ENCODE peak calls at places on chromosomes 12 and 14, in four cellular contexts. U is HepG2, C is K562, F is GM12878. D is an unnamed sample.

GRCh38 chr14:54170301-54170700 is 213.7 kb upstream of the BMP4 start:
- DNase-seq in U (no peak), C (no peak), F (no peak), D (no peak)

GRCh38 chr12:30985814-30986452 is 59.4 kb downstream of the TSPAN11 start:
- DNase-seq in U (peak), C (peak), F (no peak), D (peak)

GRCh38 chr12:45166056-45166455 is 49.8 kb upstream of the ANO6 start:
- DNase-seq in U (no peak), C (no peak), F (no peak), D (no peak)

GRCh38 chr12:107461222-107461980 is 224.2 kb upstream of the PWP1 start:
- DNase-seq in U (no peak), C (no peak), F (no peak), D (no peak)

GRCh38 chr12:106114084-106115068 is 24.4 kb downstream of the NUAK1 start:
- DNase-seq in U (no peak), C (no peak), F (no peak), D (no peak)

GRCh38 chr14:72916174-72916573 is 10.1 kb upstream of the DCAF4 start:
- DNase-seq in U (no peak), C (no peak), F (no peak), D (no peak)

GRCh38 chr14:55832122-55832911 is 252.3 kb downstream of the KTN1 start:
- DNase-seq in U (peak), C (no peak), F (no peak), D (no peak)

GRCh38 chr12:15522574-15523187 is 200.4 kb downstream of the PTPRO start:
- DNase-seq in U (peak), C (peak), F (no peak), D (no peak)

GRCh38 chr14:54465654-54466053 is 23.1 kb downstream of the GMFB start:
- DNase-seq in U (no peak), C (peak), F (no peak), D (no peak)

GRCh38 chr12:94032368-94032767 is 116.0 kb upstream of the PLXNC1 start:
- DNase-seq in U (no peak), C (no peak), F (no peak), D (no peak)

GRCh38 chr14:103736546-103737431 is 21.2 kb downstream of the ZFYVE21 start:
- DNase-seq in U (no peak), C (no peak), F (no peak), D (no peak)

GRCh38 chr14:89422181-89422951 is 5.3 kb upstream of the FOXN3 start:
- DNase-seq in U (no peak), C (no peak), F (no peak), D (no peak)
- TF ChIP-seq NR2C2 in U (no peak), C (no peak), F (no peak), D (no peak)

GRCh38 chr12:109736552-109737108 is 23.0 kb downstream of the FAM222A start:
- DNase-seq in U (peak), C (peak), F (no peak), D (peak)

GRCh38 chr12:109735051-109735521 is 21.5 kb downstream of the FAM222A start:
- DNase-seq in U (no peak), C (no peak), F (no peak), D (peak)

GRCh38 chr12:109734219-109735000 is 20.8 kb downstream of the FAM222A start:
- DNase-seq in U (no peak), C (no peak), F (no peak), D (peak)

GRCh38 chr12:109737111-109737510 is 23.5 kb downstream of the FAM222A start:
- DNase-seq in U (no peak), C (no peak), F (no peak), D (peak)

DNA sequence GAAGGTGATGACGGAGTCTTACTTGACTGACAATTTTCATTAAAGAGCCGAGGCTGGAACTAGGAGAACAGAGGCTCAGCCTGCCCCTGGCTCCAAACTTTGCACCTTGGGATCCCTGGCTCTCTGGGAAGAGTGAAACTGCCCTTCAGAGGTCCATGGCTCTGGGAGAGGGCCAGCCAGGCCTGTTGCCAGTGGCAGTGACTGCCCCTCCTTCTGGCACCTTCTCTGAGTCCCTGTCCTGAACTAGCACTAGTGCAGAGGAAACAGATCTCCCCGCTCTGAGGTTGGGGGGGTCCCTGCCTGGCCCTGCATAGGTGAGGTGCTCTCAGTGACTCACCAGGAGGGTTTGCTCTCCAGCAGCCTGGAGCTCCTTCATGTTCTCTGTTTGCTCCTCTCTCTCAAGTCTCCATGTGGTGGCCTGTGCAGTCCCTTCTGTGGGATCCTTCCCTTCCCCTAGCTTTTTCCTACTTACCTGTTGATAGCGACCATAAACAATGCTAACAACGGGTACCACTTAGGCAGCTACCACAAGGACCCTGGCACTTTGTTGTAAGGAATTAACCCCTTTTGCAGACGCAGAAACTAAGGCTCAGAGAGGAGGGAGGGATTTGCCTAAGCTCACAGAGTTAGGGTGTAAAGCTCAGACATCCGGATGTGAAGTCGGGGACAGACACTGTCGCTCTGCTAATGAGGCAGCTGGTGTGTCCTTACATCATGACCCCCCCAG is 22.4 kb downstream of the FAM222A start:
- DNase-seq in U (no peak), C (no peak), F (no peak), D (peak)
- TF ChIP-seq NR2C2 in U (no peak), C (no peak), F (no peak), D (no peak)

DNA sequence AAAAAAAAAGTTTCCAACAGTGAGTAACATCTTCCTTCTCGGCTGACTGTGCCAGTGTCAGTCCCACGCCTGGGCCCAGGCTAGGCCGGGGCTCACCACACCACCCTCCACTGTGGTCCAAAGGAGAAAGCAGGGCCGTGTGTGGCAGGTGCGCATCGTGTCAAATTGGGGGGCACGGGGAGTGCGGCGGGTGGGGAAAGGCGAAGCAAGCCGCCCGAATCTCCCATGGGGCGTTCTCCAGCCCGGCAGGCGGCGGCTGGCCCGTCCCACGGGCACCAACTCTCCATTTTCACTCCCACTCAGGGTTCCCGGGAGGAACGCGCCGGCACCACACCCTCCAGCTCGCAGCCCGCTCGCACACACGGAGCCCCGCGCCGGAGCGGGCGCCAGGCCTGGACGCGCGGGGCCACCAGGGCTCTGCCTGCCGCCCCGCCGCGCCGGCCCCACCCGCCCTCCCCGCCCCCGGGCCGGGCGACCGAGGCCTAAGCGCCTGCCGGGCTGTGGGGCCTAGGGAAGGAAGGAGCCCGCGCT is 599 bp downstream of the EEA1 start:
- DNase-seq in U (no peak), C (peak), F (no peak), D (peak)
- TF ChIP-seq NR2C2 in U (no peak), C (no peak), F (no peak), D (no peak)

GRCh38 chr12:41452838-41453237 is 264.7 kb downstream of the PDZRN4 start:
- DNase-seq in U (no peak), C (no peak), F (no peak), D (peak)
- TF ChIP-seq NR2C2 in U (no peak), C (no peak), F (no peak), D (no peak)

DNA sequence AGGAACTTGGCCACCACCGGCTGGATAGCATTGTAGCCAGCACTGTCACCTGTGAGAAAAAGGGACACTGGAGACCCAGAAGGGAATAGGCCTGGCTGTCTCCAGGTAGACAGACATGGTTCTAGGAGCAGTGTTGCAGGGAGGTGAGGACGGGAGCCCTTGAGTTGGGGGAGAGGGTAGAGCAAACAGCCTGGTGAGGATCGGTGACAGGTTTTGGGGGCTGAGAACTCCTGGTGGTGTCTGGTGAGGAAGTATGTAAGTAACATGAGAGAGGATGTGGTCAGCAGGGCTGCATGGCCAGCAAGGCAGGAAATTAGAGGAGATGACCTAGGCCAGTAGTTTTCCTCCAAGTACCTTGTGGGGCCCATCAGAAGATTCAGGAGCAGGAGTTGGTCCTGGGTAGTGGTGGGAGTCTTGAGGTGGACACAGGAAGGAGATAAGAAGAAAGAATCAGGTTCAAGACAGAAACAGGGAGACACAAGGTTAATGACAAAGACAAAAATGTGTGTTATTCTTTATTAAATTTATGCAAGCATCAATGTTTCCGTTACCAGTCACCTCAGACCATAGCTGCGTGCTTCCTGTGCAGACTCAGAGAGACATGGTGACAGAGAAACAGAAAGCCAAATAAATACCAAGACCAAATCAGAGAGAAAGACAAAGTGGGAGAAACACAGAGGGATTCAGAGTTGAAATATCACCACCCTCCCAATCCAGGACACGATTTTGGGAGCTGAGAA is at the start of gene ARHGAP9:
- DNase-seq in U (no peak), C (no peak), F (peak), D (no peak)
- TF ChIP-seq NR2C2 in U (no peak), C (no peak), F (no peak), D (no peak)

GRCh38 chr14:24181251-24182077 is 7.2 kb downstream of the IPO4 start:
- DNase-seq in U (no peak), C (no peak), F (no peak), D (no peak)
- TF ChIP-seq NR2C2 in U (no peak), C (no peak), F (no peak), D (no peak)

DNA sequence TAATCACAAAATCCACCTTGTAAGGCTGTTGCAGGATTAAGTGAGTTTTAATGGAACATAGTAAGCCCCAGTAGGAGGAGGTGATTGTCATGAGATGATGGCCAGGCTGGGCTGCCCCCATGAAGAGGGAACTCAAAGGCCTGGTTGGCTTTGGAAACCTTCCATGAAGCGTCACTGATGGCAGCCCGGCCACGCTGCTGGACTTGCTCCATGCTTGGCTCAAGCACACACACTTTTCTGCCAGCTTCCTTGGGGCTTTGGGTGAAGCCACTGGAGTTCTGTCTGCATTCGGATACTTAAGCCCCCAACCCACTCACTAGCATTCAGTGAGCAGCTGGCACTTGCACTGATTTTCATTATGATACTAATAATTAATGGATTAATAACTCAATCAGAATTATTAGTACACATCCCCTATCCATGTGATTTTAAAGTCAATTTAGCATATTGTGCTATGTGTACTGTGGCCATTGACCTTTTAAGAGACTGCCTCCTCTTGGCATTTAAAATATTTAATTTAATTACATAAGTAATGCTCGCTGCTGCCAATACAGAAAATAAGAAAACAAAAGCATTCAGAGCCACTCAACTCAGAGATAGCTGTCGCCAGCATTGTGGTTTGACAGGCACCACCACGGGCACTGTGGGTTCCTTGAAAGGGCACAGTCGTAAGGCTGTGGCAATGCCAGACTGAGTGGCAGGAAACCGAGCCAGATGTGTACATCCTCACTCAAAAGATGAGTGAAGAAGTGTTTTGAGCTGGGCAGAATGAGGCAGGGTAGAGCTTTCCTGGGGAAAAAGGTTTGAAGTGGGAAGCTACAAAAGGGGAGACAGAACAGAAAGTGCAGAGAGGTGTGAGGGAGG is 15.9 kb downstream of the KRT85 start:
- DNase-seq in U (no peak), C (no peak), F (no peak), D (no peak)
- TF ChIP-seq NR2C2 in U (no peak), C (no peak), F (no peak), D (no peak)

GRCh38 chr14:38250316-38250715 is 5.6 kb downstream of the CLEC14A start:
- DNase-seq in U (no peak), C (no peak), F (no peak), D (no peak)
- TF ChIP-seq NR2C2 in U (no peak), C (no peak), F (no peak), D (no peak)

GRCh38 chr14:57295261-57295660 is 26.5 kb downstream of the AP5M1 start:
- DNase-seq in U (no peak), C (no peak), F (no peak), D (no peak)

GRCh38 chr14:57291692-57292647 is 23.2 kb downstream of the AP5M1 start:
- DNase-seq in U (peak), C (no peak), F (no peak), D (no peak)

GRCh38 chr14:57297852-57298251 is 29.1 kb downstream of the AP5M1 start:
- DNase-seq in U (no peak), C (no peak), F (no peak), D (no peak)

GRCh38 chr14:57290753-57291152 is 22.0 kb downstream of the AP5M1 start:
- DNase-seq in U (no peak), C (no peak), F (no peak), D (no peak)

GRCh38 chr14:57293851-57294837 is 25.4 kb downstream of the AP5M1 start:
- DNase-seq in U (no peak), C (no peak), F (no peak), D (no peak)
- TF ChIP-seq NR2C2 in U (no peak), C (no peak), F (no peak), D (no peak)

D was measured in WTC11.